ENCODE peak calls at places on chromosomes 6 and 20, in six cellular contexts. One of them, this sample, is unnamed.

GRCh38 chr6:159131709-159132108 is 37.5 kb upstream of the FNDC1 start:
- DNase-seq in tibial nerve: no peak
- DNase-seq in CD4-positive, alpha-beta T cell: no peak
- DNase-seq in CD8-positive, alpha-beta T cell: no peak
- DNase-seq in kidney: no peak
- DNase-seq in upper lobe of left lung: no peak
- DNase-seq in this sample: no peak

GRCh38 chr20:22921595-22922421 is 113.3 kb upstream of the SSTR4 start:
- DNase-seq in tibial nerve: no peak
- DNase-seq in CD4-positive, alpha-beta T cell: no peak
- DNase-seq in CD8-positive, alpha-beta T cell: no peak
- DNase-seq in kidney: peak; percentile 76
- DNase-seq in upper lobe of left lung: no peak
- DNase-seq in this sample: no peak

GRCh38 chr6:14857501-14857900 is 388.4 kb upstream of the JARID2 start:
- DNase-seq in tibial nerve: no peak
- DNase-seq in CD4-positive, alpha-beta T cell: peak; percentile 50
- DNase-seq in CD8-positive, alpha-beta T cell: peak; percentile 77
- DNase-seq in kidney: peak; percentile 71
- DNase-seq in upper lobe of left lung: peak; percentile 55
- DNase-seq in this sample: peak; percentile 18

GRCh38 chr6:111600588-111601440 is 4.9 kb downstream of the TRAF3IP2 start:
- DNase-seq in tibial nerve: no peak
- DNase-seq in CD4-positive, alpha-beta T cell: no peak
- DNase-seq in CD8-positive, alpha-beta T cell: no peak
- DNase-seq in kidney: no peak
- DNase-seq in upper lobe of left lung: no peak
- DNase-seq in this sample: no peak

GRCh38 chr20:50190251-50191064 is at the start of gene CEBPB:
- DNase-seq in tibial nerve: peak; percentile 83
- DNase-seq in CD4-positive, alpha-beta T cell: peak; percentile 78
- DNase-seq in CD8-positive, alpha-beta T cell: peak; percentile 83
- DNase-seq in kidney: peak; percentile 97
- DNase-seq in upper lobe of left lung: peak; percentile 94
- DNase-seq in this sample: peak; percentile 75

GRCh38 chr6:165571721-165572132 is 91.3 kb downstream of the PDE10A start:
- DNase-seq in tibial nerve: no peak
- DNase-seq in CD4-positive, alpha-beta T cell: no peak
- DNase-seq in CD8-positive, alpha-beta T cell: no peak
- DNase-seq in kidney: no peak
- DNase-seq in upper lobe of left lung: no peak
- DNase-seq in this sample: no peak

GRCh38 chr6:39076993-39077535 is 28.5 kb downstream of the GLP1R start:
- DNase-seq in tibial nerve: no peak
- DNase-seq in CD4-positive, alpha-beta T cell: no peak
- DNase-seq in CD8-positive, alpha-beta T cell: no peak
- DNase-seq in kidney: no peak
- DNase-seq in upper lobe of left lung: no peak
- DNase-seq in this sample: no peak

GRCh38 chr6:359261-360035 is 32.1 kb upstream of the IRF4 start:
- DNase-seq in tibial nerve: no peak
- DNase-seq in CD4-positive, alpha-beta T cell: no peak
- DNase-seq in CD8-positive, alpha-beta T cell: no peak
- DNase-seq in kidney: peak; percentile 77
- DNase-seq in upper lobe of left lung: no peak
- DNase-seq in this sample: no peak

GRCh38 chr20:54431545-54431944 is 43.8 kb upstream of the DOK5 start:
- DNase-seq in tibial nerve: no peak
- DNase-seq in CD4-positive, alpha-beta T cell: no peak
- DNase-seq in CD8-positive, alpha-beta T cell: no peak
- DNase-seq in kidney: no peak
- DNase-seq in upper lobe of left lung: no peak
- DNase-seq in this sample: no peak

GRCh38 chr6:112773217-112773616 is 426.1 kb downstream of the RFPL4B start:
- DNase-seq in tibial nerve: no peak
- DNase-seq in CD4-positive, alpha-beta T cell: no peak
- DNase-seq in CD8-positive, alpha-beta T cell: no peak
- DNase-seq in kidney: no peak
- DNase-seq in upper lobe of left lung: no peak
- DNase-seq in this sample: no peak
- H3K9me3 ChIP-seq in tibial nerve: peaks cover 1% of the 10 kb centered on the region
- H3K9me3 ChIP-seq in CD4-positive, alpha-beta T cell: no peaks in the 10 kb centered on the region
- H3K9me3 ChIP-seq in CD8-positive, alpha-beta T cell: no peaks in the 10 kb centered on the region
- H3K9me3 ChIP-seq in kidney: peaks cover under 1% of the 10 kb centered on the region
- H3K9me3 ChIP-seq in upper lobe of left lung: peaks cover 2% of the 10 kb centered on the region
- H3K9me3 ChIP-seq in this sample: no peaks in the 10 kb centered on the region

GRCh38 chr20:2889209-2889608 is 15.9 kb downstream of the PTPRA start:
- DNase-seq in tibial nerve: no peak
- DNase-seq in CD4-positive, alpha-beta T cell: no peak
- DNase-seq in CD8-positive, alpha-beta T cell: no peak
- DNase-seq in kidney: no peak
- DNase-seq in upper lobe of left lung: no peak
- DNase-seq in this sample: no peak

GRCh38 chr20:2891343-2891742 is 18.1 kb downstream of the PTPRA start:
- DNase-seq in tibial nerve: no peak
- DNase-seq in CD4-positive, alpha-beta T cell: no peak
- DNase-seq in CD8-positive, alpha-beta T cell: no peak
- DNase-seq in kidney: no peak
- DNase-seq in upper lobe of left lung: no peak
- DNase-seq in this sample: no peak

GRCh38 chr20:2889797-2890196 is 16.5 kb downstream of the PTPRA start:
- DNase-seq in tibial nerve: no peak
- DNase-seq in CD4-positive, alpha-beta T cell: no peak
- DNase-seq in CD8-positive, alpha-beta T cell: no peak
- DNase-seq in kidney: no peak
- DNase-seq in upper lobe of left lung: no peak
- DNase-seq in this sample: no peak

GRCh38 chr20:2890743-2891142 is 17.5 kb downstream of the PTPRA start:
- DNase-seq in tibial nerve: no peak
- DNase-seq in CD4-positive, alpha-beta T cell: no peak
- DNase-seq in CD8-positive, alpha-beta T cell: no peak
- DNase-seq in kidney: no peak
- DNase-seq in upper lobe of left lung: no peak
- DNase-seq in this sample: no peak

DNA sequence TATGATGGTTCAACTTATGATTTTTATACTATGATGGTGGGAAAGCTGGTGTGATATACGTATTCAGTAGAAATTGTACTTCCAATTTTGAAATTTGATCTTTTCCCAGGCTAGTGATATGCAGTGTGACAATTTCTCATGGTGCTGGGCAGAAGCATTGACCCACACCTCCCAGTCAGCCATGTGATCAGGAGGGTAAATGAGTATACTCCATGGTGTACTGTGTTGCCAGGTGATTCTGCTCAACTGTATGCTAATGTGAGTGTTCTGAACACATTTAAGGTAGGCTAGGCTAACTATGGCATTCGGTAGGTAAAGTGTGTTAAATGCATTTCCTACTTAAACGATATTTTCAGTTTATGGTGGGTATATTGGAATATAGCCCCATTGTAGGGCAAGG is 19.1 kb downstream of the PTPRA start:
- DNase-seq in tibial nerve: no peak
- DNase-seq in CD4-positive, alpha-beta T cell: no peak
- DNase-seq in CD8-positive, alpha-beta T cell: no peak
- DNase-seq in kidney: no peak
- DNase-seq in upper lobe of left lung: no peak
- DNase-seq in this sample: no peak
- H3K9me3 ChIP-seq in tibial nerve: peaks cover 7% of the 10 kb centered on the region
- H3K9me3 ChIP-seq in CD4-positive, alpha-beta T cell: no peaks in the 10 kb centered on the region
- H3K9me3 ChIP-seq in CD8-positive, alpha-beta T cell: no peaks in the 10 kb centered on the region
- H3K9me3 ChIP-seq in kidney: no peaks in the 10 kb centered on the region
- H3K9me3 ChIP-seq in upper lobe of left lung: peaks cover 5% of the 10 kb centered on the region
- H3K9me3 ChIP-seq in this sample: no peaks in the 10 kb centered on the region

GRCh38 chr6:137191670-137192069 is 18.2 kb upstream of the IL22RA2 start:
- DNase-seq in tibial nerve: no peak
- DNase-seq in CD4-positive, alpha-beta T cell: no peak
- DNase-seq in CD8-positive, alpha-beta T cell: no peak
- DNase-seq in kidney: no peak
- DNase-seq in upper lobe of left lung: no peak
- DNase-seq in this sample: no peak

GRCh38 chr6:137190710-137191109 is 17.3 kb upstream of the IL22RA2 start:
- DNase-seq in tibial nerve: no peak
- DNase-seq in CD4-positive, alpha-beta T cell: no peak
- DNase-seq in CD8-positive, alpha-beta T cell: no peak
- DNase-seq in kidney: no peak
- DNase-seq in upper lobe of left lung: no peak
- DNase-seq in this sample: no peak

GRCh38 chr6:137193256-137194070 is 20.0 kb upstream of the IL22RA2 start:
- DNase-seq in tibial nerve: no peak
- DNase-seq in CD4-positive, alpha-beta T cell: no peak
- DNase-seq in CD8-positive, alpha-beta T cell: no peak
- DNase-seq in kidney: no peak
- DNase-seq in upper lobe of left lung: no peak
- DNase-seq in this sample: no peak

GRCh38 chr6:137192821-137193220 is 19.4 kb upstream of the IL22RA2 start:
- DNase-seq in tibial nerve: no peak
- DNase-seq in CD4-positive, alpha-beta T cell: no peak
- DNase-seq in CD8-positive, alpha-beta T cell: no peak
- DNase-seq in kidney: no peak
- DNase-seq in upper lobe of left lung: no peak
- DNase-seq in this sample: no peak

GRCh38 chr6:137191238-137191637 is 17.8 kb upstream of the IL22RA2 start:
- DNase-seq in tibial nerve: no peak
- DNase-seq in CD4-positive, alpha-beta T cell: no peak
- DNase-seq in CD8-positive, alpha-beta T cell: no peak
- DNase-seq in kidney: no peak
- DNase-seq in upper lobe of left lung: no peak
- DNase-seq in this sample: no peak
- H3K9me3 ChIP-seq in tibial nerve: peaks cover 10% of the 10 kb centered on the region
- H3K9me3 ChIP-seq in CD4-positive, alpha-beta T cell: peaks cover 4% of the 10 kb centered on the region
- H3K9me3 ChIP-seq in CD8-positive, alpha-beta T cell: no peaks in the 10 kb centered on the region
- H3K9me3 ChIP-seq in kidney: no peaks in the 10 kb centered on the region
- H3K9me3 ChIP-seq in upper lobe of left lung: no peaks in the 10 kb centered on the region
- H3K9me3 ChIP-seq in this sample: peaks cover 2% of the 10 kb centered on the region

GRCh38 chr6:168709991-168710390 is 269.0 kb downstream of the SMOC2 start:
- DNase-seq in tibial nerve: no peak
- DNase-seq in CD4-positive, alpha-beta T cell: no peak
- DNase-seq in CD8-positive, alpha-beta T cell: no peak
- DNase-seq in kidney: no peak
- DNase-seq in upper lobe of left lung: no peak
- DNase-seq in this sample: no peak
- H3K9me3 ChIP-seq in tibial nerve: peaks cover 5% of the 10 kb centered on the region
- H3K9me3 ChIP-seq in CD4-positive, alpha-beta T cell: no peaks in the 10 kb centered on the region
- H3K9me3 ChIP-seq in CD8-positive, alpha-beta T cell: no peaks in the 10 kb centered on the region
- H3K9me3 ChIP-seq in kidney: no peaks in the 10 kb centered on the region
- H3K9me3 ChIP-seq in upper lobe of left lung: no peaks in the 10 kb centered on the region
- H3K9me3 ChIP-seq in this sample: no peaks in the 10 kb centered on the region

GRCh38 chr20:59628171-59628570 is 23.8 kb downstream of the PHACTR3 start:
- DNase-seq in tibial nerve: no peak
- DNase-seq in CD4-positive, alpha-beta T cell: no peak
- DNase-seq in CD8-positive, alpha-beta T cell: no peak
- DNase-seq in kidney: no peak
- DNase-seq in upper lobe of left lung: no peak
- DNase-seq in this sample: no peak
- H3K9me3 ChIP-seq in tibial nerve: peaks cover 3% of the 10 kb centered on the region
- H3K9me3 ChIP-seq in CD4-positive, alpha-beta T cell: no peaks in the 10 kb centered on the region
- H3K9me3 ChIP-seq in CD8-positive, alpha-beta T cell: no peaks in the 10 kb centered on the region
- H3K9me3 ChIP-seq in kidney: peaks cover 4% of the 10 kb centered on the region
- H3K9me3 ChIP-seq in upper lobe of left lung: no peaks in the 10 kb centered on the region
- H3K9me3 ChIP-seq in this sample: no peaks in the 10 kb centered on the region

GRCh38 chr6:169933839-169934698 is 182.6 kb downstream of the ERMARD start:
- DNase-seq in tibial nerve: no peak
- DNase-seq in CD4-positive, alpha-beta T cell: no peak
- DNase-seq in CD8-positive, alpha-beta T cell: no peak
- DNase-seq in kidney: peak; percentile 95
- DNase-seq in upper lobe of left lung: peak; percentile 52
- DNase-seq in this sample: no peak

GRCh38 chr6:169931223-169931760 is 179.9 kb downstream of the ERMARD start:
- DNase-seq in tibial nerve: no peak
- DNase-seq in CD4-positive, alpha-beta T cell: no peak
- DNase-seq in CD8-positive, alpha-beta T cell: no peak
- DNase-seq in kidney: peak; percentile 49
- DNase-seq in upper lobe of left lung: no peak
- DNase-seq in this sample: no peak

GRCh38 chr6:169930799-169931198 is 179.4 kb downstream of the ERMARD start:
- DNase-seq in tibial nerve: no peak
- DNase-seq in CD4-positive, alpha-beta T cell: no peak
- DNase-seq in CD8-positive, alpha-beta T cell: no peak
- DNase-seq in kidney: no peak
- DNase-seq in upper lobe of left lung: no peak
- DNase-seq in this sample: no peak

GRCh38 chr6:169933251-169933821 is 181.9 kb downstream of the ERMARD start:
- DNase-seq in tibial nerve: no peak
- DNase-seq in CD4-positive, alpha-beta T cell: no peak
- DNase-seq in CD8-positive, alpha-beta T cell: no peak
- DNase-seq in kidney: peak; percentile 51
- DNase-seq in upper lobe of left lung: no peak
- DNase-seq in this sample: no peak

GRCh38 chr6:169932491-169932890 is 181.1 kb downstream of the ERMARD start:
- DNase-seq in tibial nerve: no peak
- DNase-seq in CD4-positive, alpha-beta T cell: no peak
- DNase-seq in CD8-positive, alpha-beta T cell: no peak
- DNase-seq in kidney: peak; percentile 52
- DNase-seq in upper lobe of left lung: no peak
- DNase-seq in this sample: no peak
- H3K9me3 ChIP-seq in tibial nerve: no peaks in the 10 kb centered on the region
- H3K9me3 ChIP-seq in CD4-positive, alpha-beta T cell: no peaks in the 10 kb centered on the region
- H3K9me3 ChIP-seq in CD8-positive, alpha-beta T cell: no peaks in the 10 kb centered on the region
- H3K9me3 ChIP-seq in kidney: no peaks in the 10 kb centered on the region
- H3K9me3 ChIP-seq in upper lobe of left lung: no peaks in the 10 kb centered on the region
- H3K9me3 ChIP-seq in this sample: no peaks in the 10 kb centered on the region

DNA sequence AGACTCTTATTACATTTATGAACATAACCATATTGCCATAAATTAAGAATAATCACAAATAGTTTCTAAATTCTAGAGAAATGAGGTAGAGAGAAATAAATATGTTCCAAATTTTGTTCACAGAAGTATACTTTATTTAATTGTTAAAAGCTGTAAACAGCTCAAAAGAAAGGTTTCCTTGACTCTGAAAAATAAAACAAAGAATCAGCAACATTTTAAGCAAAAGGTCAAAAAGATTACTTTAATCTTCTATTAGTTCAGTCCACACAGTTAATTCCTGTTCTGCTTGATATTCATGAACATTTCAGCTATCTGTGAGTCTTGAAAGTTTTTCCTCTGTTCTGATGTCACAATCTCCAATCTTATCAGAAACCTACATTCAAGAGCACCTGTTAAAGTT is 197.9 kb downstream of the GJA1 start:
- DNase-seq in tibial nerve: no peak
- DNase-seq in CD4-positive, alpha-beta T cell: no peak
- DNase-seq in CD8-positive, alpha-beta T cell: no peak
- DNase-seq in kidney: no peak
- DNase-seq in upper lobe of left lung: no peak
- DNase-seq in this sample: no peak
- H3K9me3 ChIP-seq in tibial nerve: peaks cover 50% of the 10 kb centered on the region
- H3K9me3 ChIP-seq in CD4-positive, alpha-beta T cell: peaks cover 5% of the 10 kb centered on the region
- H3K9me3 ChIP-seq in CD8-positive, alpha-beta T cell: no peaks in the 10 kb centered on the region
- H3K9me3 ChIP-seq in kidney: no peaks in the 10 kb centered on the region
- H3K9me3 ChIP-seq in upper lobe of left lung: peaks cover 23% of the 10 kb centered on the region
- H3K9me3 ChIP-seq in this sample: no peaks in the 10 kb centered on the region

DNA sequence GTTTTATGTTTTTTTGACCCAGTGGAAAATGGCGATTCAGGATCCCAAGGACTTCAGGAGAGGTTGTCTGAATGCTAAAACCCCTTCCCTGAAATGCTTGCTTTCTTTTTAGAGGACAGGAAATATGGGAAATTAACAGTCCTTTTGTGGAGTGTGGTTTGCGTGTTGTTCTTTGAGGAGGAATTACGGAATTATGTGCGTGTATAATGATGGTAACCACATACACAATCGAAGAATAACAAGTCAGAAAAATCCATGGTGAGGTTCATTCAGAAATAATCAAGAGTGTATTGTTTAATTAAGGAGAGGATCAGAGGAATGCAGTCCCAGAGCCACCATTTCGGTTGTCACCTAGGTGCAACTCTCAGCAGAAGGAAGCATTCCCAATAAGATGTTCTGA is 73.2 kb downstream of the PHACTR3 start:
- DNase-seq in tibial nerve: no peak
- DNase-seq in CD4-positive, alpha-beta T cell: no peak
- DNase-seq in CD8-positive, alpha-beta T cell: no peak
- DNase-seq in kidney: no peak
- DNase-seq in upper lobe of left lung: no peak
- DNase-seq in this sample: no peak
- H3K9me3 ChIP-seq in tibial nerve: no peaks in the 10 kb centered on the region
- H3K9me3 ChIP-seq in CD4-positive, alpha-beta T cell: no peaks in the 10 kb centered on the region
- H3K9me3 ChIP-seq in CD8-positive, alpha-beta T cell: no peaks in the 10 kb centered on the region
- H3K9me3 ChIP-seq in kidney: no peaks in the 10 kb centered on the region
- H3K9me3 ChIP-seq in upper lobe of left lung: no peaks in the 10 kb centered on the region
- H3K9me3 ChIP-seq in this sample: no peaks in the 10 kb centered on the region